ENCODE peak calls at places on chromosomes 11 and 22, in ten cellular contexts. One of them, this sample, is unnamed.

GRCh38 chr11:133605493-133605892 is 73.2 kb upstream of the OPCML start:
- DNase-seq in IMR-90: no peak
- DNase-seq in A549: no peak
- DNase-seq in transverse colon: no peak
- DNase-seq in neural progenitor cell: no peak
- DNase-seq in K562: no peak
- DNase-seq in uterus: no peak
- DNase-seq in CD8-positive, alpha-beta T cell: no peak
- DNase-seq in heart right ventricle: no peak
- DNase-seq in effector memory CD4-positive, alpha-beta T cell: no peak
- DNase-seq in this sample: no peak

GRCh38 chr11:126968915-126969314 is 31.7 kb downstream of the KIRREL3 start:
- DNase-seq in IMR-90: peak; percentile 6
- DNase-seq in A549: no peak
- DNase-seq in transverse colon: no peak
- DNase-seq in neural progenitor cell: peak; percentile 72
- DNase-seq in K562: peak; percentile 3
- DNase-seq in uterus: no peak
- DNase-seq in CD8-positive, alpha-beta T cell: no peak
- DNase-seq in heart right ventricle: no peak
- DNase-seq in effector memory CD4-positive, alpha-beta T cell: no peak
- DNase-seq in this sample: no peak

GRCh38 chr22:20567371-20567847 is 60.0 kb downstream of the MED15 start:
- DNase-seq in IMR-90: peak; percentile 66
- DNase-seq in A549: peak; percentile 40
- DNase-seq in transverse colon: no peak
- DNase-seq in neural progenitor cell: no peak
- DNase-seq in K562: no peak
- DNase-seq in uterus: no peak
- DNase-seq in CD8-positive, alpha-beta T cell: peak; percentile 42
- DNase-seq in heart right ventricle: no peak
- DNase-seq in effector memory CD4-positive, alpha-beta T cell: no peak
- DNase-seq in this sample: no peak

GRCh38 chr11:44604171-44604581 is 38.7 kb downstream of the CD82 start:
- DNase-seq in IMR-90: peak; percentile 53
- DNase-seq in A549: no peak
- DNase-seq in transverse colon: no peak
- DNase-seq in neural progenitor cell: no peak
- DNase-seq in K562: no peak
- DNase-seq in uterus: no peak
- DNase-seq in CD8-positive, alpha-beta T cell: no peak
- DNase-seq in heart right ventricle: no peak
- DNase-seq in effector memory CD4-positive, alpha-beta T cell: no peak
- DNase-seq in this sample: no peak

GRCh38 chr11:36566407-36567053 is 1.3 kb upstream of the RAG1 start:
- DNase-seq in IMR-90: no peak
- DNase-seq in A549: no peak
- DNase-seq in transverse colon: no peak
- DNase-seq in neural progenitor cell: no peak
- DNase-seq in K562: no peak
- DNase-seq in uterus: no peak
- DNase-seq in CD8-positive, alpha-beta T cell: no peak
- DNase-seq in heart right ventricle: no peak
- DNase-seq in effector memory CD4-positive, alpha-beta T cell: no peak
- DNase-seq in this sample: no peak

GRCh38 chr11:105000167-105000566 is 22.8 kb downstream of the CASP5 start:
- DNase-seq in IMR-90: no peak
- DNase-seq in A549: peak; percentile 31
- DNase-seq in transverse colon: no peak
- DNase-seq in neural progenitor cell: peak; percentile 9
- DNase-seq in K562: no peak
- DNase-seq in uterus: no peak
- DNase-seq in CD8-positive, alpha-beta T cell: peak; percentile 4
- DNase-seq in heart right ventricle: no peak
- DNase-seq in effector memory CD4-positive, alpha-beta T cell: no peak
- DNase-seq in this sample: no peak

GRCh38 chr11:118996926-118997626 is 862 bp upstream of the CENATAC start:
- DNase-seq in IMR-90: peak; percentile 44
- DNase-seq in A549: peak; percentile 40
- DNase-seq in transverse colon: no peak
- DNase-seq in neural progenitor cell: peak; percentile 18
- DNase-seq in K562: peak; percentile 60
- DNase-seq in uterus: no peak
- DNase-seq in CD8-positive, alpha-beta T cell: peak; percentile 37
- DNase-seq in heart right ventricle: no peak
- DNase-seq in effector memory CD4-positive, alpha-beta T cell: peak; percentile 13
- DNase-seq in this sample: no peak

GRCh38 chr11:69640995-69641581 is at the start of gene CCND1:
- DNase-seq in IMR-90: peak; percentile 94
- DNase-seq in A549: peak; percentile 95
- DNase-seq in transverse colon: peak; percentile 85
- DNase-seq in neural progenitor cell: peak; percentile 96
- DNase-seq in K562: peak; percentile 76
- DNase-seq in uterus: no peak
- DNase-seq in CD8-positive, alpha-beta T cell: no peak
- DNase-seq in heart right ventricle: peak; percentile 85
- DNase-seq in effector memory CD4-positive, alpha-beta T cell: no peak
- DNase-seq in this sample: no peak

GRCh38 chr11:5348516-5349194 is 2.7 kb upstream of the OR51B6 start:
- DNase-seq in IMR-90: no peak
- DNase-seq in A549: no peak
- DNase-seq in transverse colon: no peak
- DNase-seq in neural progenitor cell: no peak
- DNase-seq in K562: no peak
- DNase-seq in uterus: no peak
- DNase-seq in CD8-positive, alpha-beta T cell: no peak
- DNase-seq in heart right ventricle: no peak
- DNase-seq in effector memory CD4-positive, alpha-beta T cell: no peak
- DNase-seq in this sample: no peak

GRCh38 chr11:120063686-120064340 is 74.1 kb downstream of the TRIM29 start:
- DNase-seq in IMR-90: no peak
- DNase-seq in A549: no peak
- DNase-seq in transverse colon: no peak
- DNase-seq in neural progenitor cell: no peak
- DNase-seq in K562: no peak
- DNase-seq in uterus: no peak
- DNase-seq in CD8-positive, alpha-beta T cell: no peak
- DNase-seq in heart right ventricle: no peak
- DNase-seq in effector memory CD4-positive, alpha-beta T cell: no peak
- DNase-seq in this sample: no peak

GRCh38 chr11:86592047-86592564 is 80.3 kb downstream of the ME3 start:
- DNase-seq in IMR-90: peak; percentile 68
- DNase-seq in A549: no peak
- DNase-seq in transverse colon: no peak
- DNase-seq in neural progenitor cell: no peak
- DNase-seq in K562: no peak
- DNase-seq in uterus: no peak
- DNase-seq in CD8-positive, alpha-beta T cell: no peak
- DNase-seq in heart right ventricle: no peak
- DNase-seq in effector memory CD4-positive, alpha-beta T cell: no peak
- DNase-seq in this sample: no peak

GRCh38 chr11:76291576-76292526 is 85.5 kb upstream of the WNT11 start:
- DNase-seq in IMR-90: no peak
- DNase-seq in A549: peak; percentile 10
- DNase-seq in transverse colon: no peak
- DNase-seq in neural progenitor cell: no peak
- DNase-seq in K562: peak; percentile 11
- DNase-seq in uterus: no peak
- DNase-seq in CD8-positive, alpha-beta T cell: no peak
- DNase-seq in heart right ventricle: no peak
- DNase-seq in effector memory CD4-positive, alpha-beta T cell: no peak
- DNase-seq in this sample: no peak

GRCh38 chr11:61472282-61472681 is 36.3 kb upstream of the LRRC10B start:
- DNase-seq in IMR-90: peak; percentile 10
- DNase-seq in A549: no peak
- DNase-seq in transverse colon: no peak
- DNase-seq in neural progenitor cell: no peak
- DNase-seq in K562: no peak
- DNase-seq in uterus: peak; percentile 50
- DNase-seq in CD8-positive, alpha-beta T cell: no peak
- DNase-seq in heart right ventricle: peak; percentile 63
- DNase-seq in effector memory CD4-positive, alpha-beta T cell: no peak
- DNase-seq in this sample: no peak

GRCh38 chr11:74418509-74418895 is 20.3 kb upstream of the PGM2L1 start:
- DNase-seq in IMR-90: peak; percentile 82
- DNase-seq in A549: peak; percentile 64
- DNase-seq in transverse colon: no peak
- DNase-seq in neural progenitor cell: no peak
- DNase-seq in K562: no peak
- DNase-seq in uterus: no peak
- DNase-seq in CD8-positive, alpha-beta T cell: no peak
- DNase-seq in heart right ventricle: no peak
- DNase-seq in effector memory CD4-positive, alpha-beta T cell: no peak
- DNase-seq in this sample: no peak

GRCh38 chr11:121437018-121437685 is 15.0 kb upstream of the SORL1 start:
- DNase-seq in IMR-90: peak; percentile 12
- DNase-seq in A549: no peak
- DNase-seq in transverse colon: no peak
- DNase-seq in neural progenitor cell: no peak
- DNase-seq in K562: no peak
- DNase-seq in uterus: no peak
- DNase-seq in CD8-positive, alpha-beta T cell: no peak
- DNase-seq in heart right ventricle: no peak
- DNase-seq in effector memory CD4-positive, alpha-beta T cell: no peak
- DNase-seq in this sample: no peak

GRCh38 chr22:48391171-48391711 is 1436.4 kb downstream of the BRD1 start:
- DNase-seq in IMR-90: no peak
- DNase-seq in A549: no peak
- DNase-seq in transverse colon: no peak
- DNase-seq in neural progenitor cell: no peak
- DNase-seq in K562: no peak
- DNase-seq in uterus: no peak
- DNase-seq in CD8-positive, alpha-beta T cell: no peak
- DNase-seq in heart right ventricle: no peak
- DNase-seq in effector memory CD4-positive, alpha-beta T cell: no peak
- DNase-seq in this sample: no peak

GRCh38 chr22:29270475-29271271 is 2.6 kb downstream of the EWSR1 start:
- DNase-seq in IMR-90: peak; percentile 58
- DNase-seq in A549: peak; percentile 25
- DNase-seq in transverse colon: no peak
- DNase-seq in neural progenitor cell: peak; percentile 34
- DNase-seq in K562: peak; percentile 53
- DNase-seq in uterus: no peak
- DNase-seq in CD8-positive, alpha-beta T cell: no peak
- DNase-seq in heart right ventricle: no peak
- DNase-seq in effector memory CD4-positive, alpha-beta T cell: no peak
- DNase-seq in this sample: no peak

GRCh38 chr11:73570415-73571114 is 27.3 kb downstream of the FAM168A start:
- DNase-seq in IMR-90: peak; percentile 72
- DNase-seq in A549: peak; percentile 19
- DNase-seq in transverse colon: no peak
- DNase-seq in neural progenitor cell: no peak
- DNase-seq in K562: no peak
- DNase-seq in uterus: no peak
- DNase-seq in CD8-positive, alpha-beta T cell: no peak
- DNase-seq in heart right ventricle: no peak
- DNase-seq in effector memory CD4-positive, alpha-beta T cell: no peak
- DNase-seq in this sample: no peak

GRCh38 chr11:112518371-112518770 is 257.7 kb upstream of the PLET1 start:
- DNase-seq in IMR-90: no peak
- DNase-seq in A549: no peak
- DNase-seq in transverse colon: no peak
- DNase-seq in neural progenitor cell: no peak
- DNase-seq in K562: no peak
- DNase-seq in uterus: no peak
- DNase-seq in CD8-positive, alpha-beta T cell: no peak
- DNase-seq in heart right ventricle: no peak
- DNase-seq in effector memory CD4-positive, alpha-beta T cell: no peak
- DNase-seq in this sample: no peak

GRCh38 chr22:47303161-47303890 is 540.9 kb downstream of the TBC1D22A start:
- DNase-seq in IMR-90: no peak
- DNase-seq in A549: no peak
- DNase-seq in transverse colon: no peak
- DNase-seq in neural progenitor cell: no peak
- DNase-seq in K562: no peak
- DNase-seq in uterus: no peak
- DNase-seq in CD8-positive, alpha-beta T cell: no peak
- DNase-seq in heart right ventricle: no peak
- DNase-seq in effector memory CD4-positive, alpha-beta T cell: no peak
- DNase-seq in this sample: no peak
- H3K4me1 ChIP-seq in IMR-90: peaks cover 2% of the 10 kb centered on the region
- H3K4me1 ChIP-seq in A549: peaks cover 4% of the 10 kb centered on the region
- H3K4me1 ChIP-seq in transverse colon: no peaks in the 10 kb centered on the region
- H3K4me1 ChIP-seq in neural progenitor cell: no peaks in the 10 kb centered on the region
- H3K4me1 ChIP-seq in K562: no peaks in the 10 kb centered on the region
- H3K4me1 ChIP-seq in uterus: no peaks in the 10 kb centered on the region
- H3K4me1 ChIP-seq in CD8-positive, alpha-beta T cell: no peaks in the 10 kb centered on the region
- H3K4me1 ChIP-seq in heart right ventricle: no peaks in the 10 kb centered on the region
- H3K4me1 ChIP-seq in effector memory CD4-positive, alpha-beta T cell: no peaks in the 10 kb centered on the region
- H3K4me1 ChIP-seq in this sample: no peaks in the 10 kb centered on the region

DNA sequence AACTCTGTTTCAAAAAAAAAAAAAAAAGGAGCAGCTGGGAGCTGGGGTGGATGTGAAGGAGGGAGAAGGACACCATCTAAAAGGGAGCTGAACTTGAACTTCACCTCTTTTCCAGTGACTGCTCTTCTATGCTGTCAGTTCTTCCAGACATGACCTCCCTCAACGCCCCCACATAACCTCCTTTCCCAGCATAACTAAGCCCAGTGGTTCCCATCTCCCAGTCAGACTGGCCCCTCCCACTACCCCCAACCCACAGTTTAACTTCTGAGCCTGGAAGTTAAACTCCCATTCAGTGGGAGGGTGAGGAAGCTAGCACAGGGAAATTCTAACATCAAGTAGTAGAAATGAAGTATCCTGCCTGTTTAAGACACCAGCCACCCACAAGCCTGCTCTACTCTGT is 1.8 kb downstream of the ARHGAP1 start:
- DNase-seq in IMR-90: no peak
- DNase-seq in A549: no peak
- DNase-seq in transverse colon: no peak
- DNase-seq in neural progenitor cell: no peak
- DNase-seq in K562: peak; percentile 41
- DNase-seq in uterus: no peak
- DNase-seq in CD8-positive, alpha-beta T cell: no peak
- DNase-seq in heart right ventricle: no peak
- DNase-seq in effector memory CD4-positive, alpha-beta T cell: no peak
- DNase-seq in this sample: no peak
- H3K4me1 ChIP-seq in IMR-90: peaks cover 13% of the 10 kb centered on the region
- H3K4me1 ChIP-seq in A549: peaks cover 24% of the 10 kb centered on the region
- H3K4me1 ChIP-seq in transverse colon: peaks cover 53% of the 10 kb centered on the region
- H3K4me1 ChIP-seq in neural progenitor cell: peaks cover 5% of the 10 kb centered on the region
- H3K4me1 ChIP-seq in K562: peaks cover 24% of the 10 kb centered on the region
- H3K4me1 ChIP-seq in uterus: peaks cover 43% of the 10 kb centered on the region
- H3K4me1 ChIP-seq in CD8-positive, alpha-beta T cell: peaks cover 60% of the 10 kb centered on the region
- H3K4me1 ChIP-seq in heart right ventricle: peaks cover 67% of the 10 kb centered on the region
- H3K4me1 ChIP-seq in effector memory CD4-positive, alpha-beta T cell: peaks cover 27% of the 10 kb centered on the region
- H3K4me1 ChIP-seq in this sample: peaks cover 22% of the 10 kb centered on the region

GRCh38 chr11:11998091-11998781 is 10.2 kb downstream of the DKK3 start:
- DNase-seq in IMR-90: peak; percentile 95
- DNase-seq in A549: peak; percentile 62
- DNase-seq in transverse colon: no peak
- DNase-seq in neural progenitor cell: no peak
- DNase-seq in K562: no peak
- DNase-seq in uterus: no peak
- DNase-seq in CD8-positive, alpha-beta T cell: no peak
- DNase-seq in heart right ventricle: no peak
- DNase-seq in effector memory CD4-positive, alpha-beta T cell: no peak
- DNase-seq in this sample: no peak
- H3K4me1 ChIP-seq in IMR-90: peaks cover 15% of the 10 kb centered on the region
- H3K4me1 ChIP-seq in A549: peaks cover 32% of the 10 kb centered on the region
- H3K4me1 ChIP-seq in transverse colon: no peaks in the 10 kb centered on the region
- H3K4me1 ChIP-seq in neural progenitor cell: no peaks in the 10 kb centered on the region
- H3K4me1 ChIP-seq in K562: no peaks in the 10 kb centered on the region
- H3K4me1 ChIP-seq in uterus: no peaks in the 10 kb centered on the region
- H3K4me1 ChIP-seq in CD8-positive, alpha-beta T cell: peaks cover 7% of the 10 kb centered on the region
- H3K4me1 ChIP-seq in heart right ventricle: peaks cover 8% of the 10 kb centered on the region
- H3K4me1 ChIP-seq in effector memory CD4-positive, alpha-beta T cell: no peaks in the 10 kb centered on the region
- H3K4me1 ChIP-seq in this sample: no peaks in the 10 kb centered on the region

GRCh38 chr11:7622731-7623130 is 50.6 kb downstream of the CYB5R2 start:
- DNase-seq in IMR-90: no peak
- DNase-seq in A549: no peak
- DNase-seq in transverse colon: no peak
- DNase-seq in neural progenitor cell: no peak
- DNase-seq in K562: no peak
- DNase-seq in uterus: no peak
- DNase-seq in CD8-positive, alpha-beta T cell: no peak
- DNase-seq in heart right ventricle: no peak
- DNase-seq in effector memory CD4-positive, alpha-beta T cell: no peak
- DNase-seq in this sample: no peak
- H3K4me1 ChIP-seq in IMR-90: no peaks in the 10 kb centered on the region
- H3K4me1 ChIP-seq in A549: no peaks in the 10 kb centered on the region
- H3K4me1 ChIP-seq in transverse colon: peaks cover 13% of the 10 kb centered on the region
- H3K4me1 ChIP-seq in neural progenitor cell: no peaks in the 10 kb centered on the region
- H3K4me1 ChIP-seq in K562: no peaks in the 10 kb centered on the region
- H3K4me1 ChIP-seq in uterus: no peaks in the 10 kb centered on the region
- H3K4me1 ChIP-seq in CD8-positive, alpha-beta T cell: no peaks in the 10 kb centered on the region
- H3K4me1 ChIP-seq in heart right ventricle: no peaks in the 10 kb centered on the region
- H3K4me1 ChIP-seq in effector memory CD4-positive, alpha-beta T cell: no peaks in the 10 kb centered on the region
- H3K4me1 ChIP-seq in this sample: no peaks in the 10 kb centered on the region